ENCODE peak calls at places on chromosomes 16 and 17, in four cellular contexts. One of them, this sample, is unnamed.
A peak's percentile ranks its signal among the peaks of the same experiment; 100 is the strongest.

GRCh38 chr17:16962804-16963203 is 9.1 kb downstream of the TNFRSF13B start:
- DNase-seq in PC-3: peak; percentile 59
- DNase-seq in heart right ventricle: no peak
- DNase-seq in effector memory CD4-positive, alpha-beta T cell: no peak
- DNase-seq in this sample: no peak

GRCh38 chr17:81325057-81325973 is 30.2 kb upstream of the SLC38A10 start:
- DNase-seq in PC-3: no peak
- DNase-seq in heart right ventricle: no peak
- DNase-seq in effector memory CD4-positive, alpha-beta T cell: no peak
- DNase-seq in this sample: no peak

GRCh38 chr17:51322390-51323029 is 62.2 kb downstream of the UTP18 start:
- DNase-seq in PC-3: peak; percentile 66
- DNase-seq in effector memory CD4-positive, alpha-beta T cell: no peak
- DNase-seq in heart right ventricle: no peak
- DNase-seq in this sample: peak; percentile 9

GRCh38 chr16:46883353-46883689 is 841 bp upstream of the GPT2 start:
- DNase-seq in heart right ventricle: no peak
- DNase-seq in PC-3: no peak
- DNase-seq in effector memory CD4-positive, alpha-beta T cell: no peak
- DNase-seq in this sample: no peak

GRCh38 chr17:50267074-50267841 is 7.0 kb upstream of the TMEM92 start:
- DNase-seq in PC-3: no peak
- DNase-seq in effector memory CD4-positive, alpha-beta T cell: no peak
- DNase-seq in heart right ventricle: no peak
- DNase-seq in this sample: no peak

GRCh38 chr16:7090628-7091115 is 242.0 kb upstream of the RBFOX1 start:
- DNase-seq in heart right ventricle: no peak
- DNase-seq in PC-3: no peak
- DNase-seq in effector memory CD4-positive, alpha-beta T cell: no peak
- DNase-seq in this sample: no peak

GRCh38 chr17:44758414-44759095 is at the start of gene ADAM11:
- DNase-seq in PC-3: no peak
- DNase-seq in heart right ventricle: no peak
- DNase-seq in effector memory CD4-positive, alpha-beta T cell: no peak
- DNase-seq in this sample: no peak

GRCh38 chr16:10828851-10829331 is 10.3 kb upstream of the TVP23A start:
- DNase-seq in effector memory CD4-positive, alpha-beta T cell: no peak
- DNase-seq in PC-3: peak; percentile 62
- DNase-seq in heart right ventricle: peak; percentile 93
- DNase-seq in this sample: no peak

GRCh38 chr17:78185981-78186688 is 717 bp downstream of the TK1 start:
- DNase-seq in PC-3: peak; percentile 57
- DNase-seq in heart right ventricle: no peak
- DNase-seq in effector memory CD4-positive, alpha-beta T cell: no peak
- DNase-seq in this sample: no peak

GRCh38 chr17:8997994-8998628 is 23.2 kb upstream of the NTN1 start:
- DNase-seq in effector memory CD4-positive, alpha-beta T cell: peak; percentile 54
- DNase-seq in heart right ventricle: no peak
- DNase-seq in PC-3: peak; percentile 65
- DNase-seq in this sample: peak; percentile 82

GRCh38 chr17:77287432-77288068 is 146.8 kb downstream of the SEC14L1 start:
- DNase-seq in effector memory CD4-positive, alpha-beta T cell: no peak
- DNase-seq in heart right ventricle: peak; percentile 64
- DNase-seq in PC-3: peak; percentile 98
- DNase-seq in this sample: no peak

GRCh38 chr16:70375636-70376611 is 29.2 kb downstream of the DDX19A start:
- DNase-seq in heart right ventricle: no peak
- DNase-seq in effector memory CD4-positive, alpha-beta T cell: no peak
- DNase-seq in PC-3: no peak
- DNase-seq in this sample: no peak

DNA sequence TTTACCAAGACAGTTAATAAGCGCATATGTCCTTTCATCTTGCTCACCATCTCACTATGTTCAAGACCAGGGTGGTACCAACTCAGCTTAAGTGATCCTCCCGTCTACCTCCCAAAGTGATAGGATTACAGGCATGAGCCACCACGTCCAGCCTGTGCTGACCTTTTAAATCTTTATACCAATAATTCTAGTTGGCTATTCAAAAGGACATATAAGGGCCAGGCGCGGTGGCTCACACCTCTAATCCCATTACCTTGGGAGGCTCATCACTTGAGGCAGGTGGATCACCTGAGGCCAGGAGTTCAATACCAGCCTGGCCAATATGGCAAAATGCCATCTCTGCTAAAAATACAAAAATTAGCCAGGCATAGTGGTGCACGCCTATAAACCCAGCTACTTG is 2.4 kb downstream of the CEP95 start:
- DNase-seq in heart right ventricle: no peak
- DNase-seq in PC-3: no peak
- DNase-seq in effector memory CD4-positive, alpha-beta T cell: no peak
- DNase-seq in this sample: no peak
- H3K4me3 ChIP-seq in heart right ventricle: no peak overlapping the region
- H3K4me3 ChIP-seq in PC-3: no peak overlapping the region
- H3K4me3 ChIP-seq in effector memory CD4-positive, alpha-beta T cell: no peak overlapping the region
- H3K4me3 ChIP-seq in this sample: no peak overlapping the region

GRCh38 chr16:63174801-63175200 is 1138.6 kb upstream of the CDH8 start:
- DNase-seq in PC-3: no peak
- DNase-seq in effector memory CD4-positive, alpha-beta T cell: no peak
- DNase-seq in heart right ventricle: no peak
- DNase-seq in this sample: no peak

GRCh38 chr16:63169100-63169499 is 1132.9 kb upstream of the CDH8 start:
- DNase-seq in effector memory CD4-positive, alpha-beta T cell: no peak
- DNase-seq in PC-3: no peak
- DNase-seq in heart right ventricle: no peak
- DNase-seq in this sample: no peak

DNA sequence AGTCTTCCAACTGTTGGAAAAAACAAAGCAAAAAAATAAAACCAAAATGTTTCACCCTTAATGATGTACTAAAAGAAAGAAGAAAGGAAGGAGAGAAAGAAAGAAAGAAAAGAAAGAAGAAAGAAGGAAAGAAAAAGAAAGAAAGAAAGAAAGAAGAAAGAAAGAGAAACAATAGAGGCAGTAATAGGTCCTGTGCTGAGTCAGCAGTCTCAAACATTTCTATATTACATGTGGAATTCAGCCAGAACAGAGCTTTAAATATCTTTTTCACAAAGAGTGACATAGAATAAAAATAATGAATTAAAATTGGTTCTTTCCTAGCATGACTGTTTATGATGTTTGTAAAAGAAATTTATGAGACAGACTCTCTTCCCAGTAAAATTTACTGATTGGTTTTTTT is 1135.3 kb upstream of the CDH8 start:
- DNase-seq in effector memory CD4-positive, alpha-beta T cell: no peak
- DNase-seq in heart right ventricle: no peak
- DNase-seq in PC-3: no peak
- DNase-seq in this sample: no peak
- H3K27ac ChIP-seq in effector memory CD4-positive, alpha-beta T cell: no peak overlapping the region
- H3K27ac ChIP-seq in heart right ventricle: no peak overlapping the region
- H3K27ac ChIP-seq in PC-3: no peak overlapping the region
- H3K27ac ChIP-seq in this sample: no peak overlapping the region

DNA sequence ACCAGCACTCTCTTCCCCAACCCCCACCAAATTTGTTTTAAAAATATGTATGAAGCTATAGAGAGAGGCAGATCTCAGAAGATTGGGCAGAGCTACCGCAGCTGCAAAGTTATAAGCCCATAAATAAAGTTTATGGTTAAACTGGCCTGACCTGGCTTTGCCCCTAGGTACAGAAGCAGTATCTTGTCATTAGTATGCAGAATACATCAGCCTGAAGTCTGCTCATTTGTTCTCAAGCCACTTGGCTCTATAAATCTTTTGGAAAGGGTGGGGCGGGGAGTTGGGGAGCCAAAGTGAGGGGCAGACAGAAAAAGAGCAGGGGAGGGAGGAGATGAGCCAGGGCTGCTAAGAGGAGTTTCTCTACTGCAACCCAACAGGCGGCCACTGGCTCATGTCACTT is 113.2 kb downstream of the SOX9 start:
- DNase-seq in effector memory CD4-positive, alpha-beta T cell: no peak
- DNase-seq in heart right ventricle: no peak
- DNase-seq in PC-3: no peak
- DNase-seq in this sample: no peak
- H3K27me3 ChIP-seq in effector memory CD4-positive, alpha-beta T cell: no peaks in the 10 kb centered on the region
- H3K27me3 ChIP-seq in heart right ventricle: peaks cover 30% of the 10 kb centered on the region
- H3K27me3 ChIP-seq in PC-3: no peaks in the 10 kb centered on the region
- H3K27me3 ChIP-seq in this sample: no peaks in the 10 kb centered on the region

DNA sequence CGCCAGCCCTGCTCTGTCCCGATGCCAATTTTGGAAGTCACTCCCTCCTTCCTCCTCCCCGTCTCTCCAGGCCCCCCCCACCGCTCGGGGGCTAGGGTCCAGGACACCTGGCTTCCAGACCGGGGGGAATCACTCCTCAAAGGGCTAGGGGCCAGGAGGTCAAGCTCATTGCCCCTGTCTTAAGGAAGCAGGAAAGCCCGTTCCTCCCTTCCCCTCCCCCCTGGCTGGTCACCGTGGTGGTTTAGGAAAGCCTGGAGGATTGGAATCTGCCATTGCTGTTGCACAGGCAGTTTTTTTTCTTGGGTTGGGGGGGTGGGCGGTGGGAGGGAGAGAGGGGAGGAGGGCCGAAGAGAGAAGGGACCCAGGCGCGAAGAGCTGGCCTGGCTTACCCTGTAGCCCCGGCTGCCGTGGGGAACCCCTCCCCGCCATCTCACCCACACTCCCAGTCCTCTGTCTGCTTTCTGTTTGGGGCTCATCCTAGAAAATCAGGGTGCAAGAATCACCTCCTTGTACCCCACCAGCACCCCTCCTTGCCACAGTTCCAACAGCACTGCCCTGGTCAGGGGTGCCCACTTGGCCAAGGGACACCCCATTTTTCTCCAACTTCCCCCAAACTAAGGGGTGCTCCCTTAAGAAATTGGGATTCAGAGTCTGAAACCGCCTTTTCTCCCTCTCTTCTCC is 2.9 kb upstream of the BCL6B start:
- DNase-seq in effector memory CD4-positive, alpha-beta T cell: no peak
- DNase-seq in PC-3: peak; percentile 51
- DNase-seq in heart right ventricle: peak; percentile 74
- DNase-seq in this sample: no peak
- H3K4me3 ChIP-seq in effector memory CD4-positive, alpha-beta T cell: no peak overlapping the region
- H3K4me3 ChIP-seq in PC-3: peak overlapping the region; percentile 71
- H3K4me3 ChIP-seq in heart right ventricle: peak overlapping the region; percentile 67
- H3K4me3 ChIP-seq in this sample: no peak overlapping the region

GRCh38 chr16:87836346-87836843 is 32.9 kb downstream of the SLC7A5 start:
- DNase-seq in PC-3: no peak
- DNase-seq in heart right ventricle: no peak
- DNase-seq in effector memory CD4-positive, alpha-beta T cell: no peak
- DNase-seq in this sample: no peak
- H3K27ac ChIP-seq in PC-3: no peak overlapping the region
- H3K27ac ChIP-seq in heart right ventricle: peak overlapping the region; percentile 28
- H3K27ac ChIP-seq in effector memory CD4-positive, alpha-beta T cell: no peak overlapping the region
- H3K27ac ChIP-seq in this sample: no peak overlapping the region

GRCh38 chr17:27511921-27512320 is 55.7 kb downstream of the KSR1 start:
- DNase-seq in PC-3: no peak
- DNase-seq in effector memory CD4-positive, alpha-beta T cell: no peak
- DNase-seq in heart right ventricle: no peak
- DNase-seq in this sample: no peak

GRCh38 chr17:27513849-27514248 is 57.6 kb downstream of the KSR1 start:
- DNase-seq in heart right ventricle: no peak
- DNase-seq in effector memory CD4-positive, alpha-beta T cell: no peak
- DNase-seq in PC-3: no peak
- DNase-seq in this sample: no peak

GRCh38 chr17:27511154-27511553 is 54.9 kb downstream of the KSR1 start:
- DNase-seq in effector memory CD4-positive, alpha-beta T cell: no peak
- DNase-seq in heart right ventricle: no peak
- DNase-seq in PC-3: no peak
- DNase-seq in this sample: no peak

GRCh38 chr17:27514595-27515413 is 58.6 kb downstream of the KSR1 start:
- DNase-seq in effector memory CD4-positive, alpha-beta T cell: no peak
- DNase-seq in PC-3: no peak
- DNase-seq in heart right ventricle: no peak
- DNase-seq in this sample: no peak

DNA sequence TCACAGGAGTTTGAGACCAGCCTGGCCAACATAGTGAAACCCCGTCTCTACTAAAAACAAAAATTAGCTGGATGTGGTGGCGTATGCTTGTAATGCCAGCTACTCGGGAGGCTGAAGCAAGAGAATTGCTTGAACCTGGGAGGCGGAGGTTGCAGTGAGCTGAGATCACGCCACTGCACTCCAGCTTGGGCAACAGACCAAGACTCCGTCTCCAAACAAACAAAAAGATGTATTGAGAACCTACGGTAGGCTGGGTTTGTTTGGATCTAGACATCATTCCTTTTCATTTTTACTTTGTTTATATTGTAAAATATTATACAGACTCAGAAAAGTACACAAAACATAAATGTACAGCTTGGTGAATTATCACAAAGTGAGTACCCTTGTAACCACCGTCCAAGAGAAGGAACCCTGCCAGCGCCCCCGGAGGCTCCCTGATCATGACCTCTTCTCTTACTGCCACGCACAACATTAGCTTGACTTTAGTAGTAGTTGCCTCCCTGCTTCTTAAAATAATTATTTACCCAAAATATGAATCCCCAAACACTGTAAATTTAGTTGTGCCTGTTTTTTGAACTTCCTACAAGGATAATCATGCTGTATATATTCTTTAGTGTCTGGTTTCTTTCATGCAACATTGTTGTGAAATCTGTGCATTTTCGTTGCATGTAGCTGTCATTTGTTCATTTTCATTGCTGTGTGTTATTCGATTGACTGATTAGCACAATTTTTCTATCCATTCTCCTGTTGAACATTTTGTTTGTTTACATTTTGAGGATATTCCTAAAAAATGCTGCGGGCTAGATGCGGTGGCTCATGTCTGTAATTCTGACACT is 56.5 kb downstream of the KSR1 start:
- DNase-seq in heart right ventricle: no peak
- DNase-seq in effector memory CD4-positive, alpha-beta T cell: no peak
- DNase-seq in PC-3: no peak
- DNase-seq in this sample: no peak
- H3K27me3 ChIP-seq in heart right ventricle: no peaks in the 10 kb centered on the region
- H3K27me3 ChIP-seq in effector memory CD4-positive, alpha-beta T cell: no peaks in the 10 kb centered on the region
- H3K27me3 ChIP-seq in PC-3: no peaks in the 10 kb centered on the region
- H3K27me3 ChIP-seq in this sample: no peaks in the 10 kb centered on the region

GRCh38 chr16:69328854-69329316 is 1.5 kb downstream of the PDF start:
- DNase-seq in PC-3: peak; percentile 73
- DNase-seq in effector memory CD4-positive, alpha-beta T cell: no peak
- DNase-seq in heart right ventricle: no peak
- DNase-seq in this sample: no peak
- H3K4me3 ChIP-seq in PC-3: peak overlapping the region; percentile 80
- H3K4me3 ChIP-seq in effector memory CD4-positive, alpha-beta T cell: peak overlapping the region; percentile 72
- H3K4me3 ChIP-seq in heart right ventricle: no peak overlapping the region
- H3K4me3 ChIP-seq in this sample: peak overlapping the region; percentile 64